ENCODE peak calls at places on chromosome 17, in nine cellular contexts. X, C, T, V, G, U, J, W and K are unnamed samples. For H3K36me3, the result is how much of the 10 kb centered on the place peaks cover.

GRCh38 chr17:74271281-74271680 is 2.8 kb upstream of the DNAI2 start:
- DNase-seq in U (no peak), V (no peak), G (no peak), T (no peak), J (no peak), X (no peak), C (no peak), W (no peak), K (peak)

GRCh38 chr17:55264640-55265298 is at the start of gene HLF:
- DNase-seq in X (peak), J (peak), T (peak), V (peak), W (peak), G (peak), U (peak), C (peak), K (peak)

GRCh38 chr17:68296217-68297140 is 5.2 kb downstream of the ARSG start:
- DNase-seq in T (no peak), W (no peak), U (peak), C (no peak), J (peak), G (peak), X (no peak), V (no peak), K (peak)

GRCh38 chr17:2397247-2398171 is 3.4 kb downstream of the MNT start:
- DNase-seq in G (no peak), X (no peak), T (no peak), W (peak), C (no peak), V (no peak), J (no peak), U (no peak), K (no peak)

GRCh38 chr17:58387834-58388233 is 29.5 kb downstream of the RNF43 start:
- DNase-seq in G (no peak), C (no peak), W (no peak), X (no peak), J (no peak), U (no peak), T (no peak), V (no peak), K (no peak)

GRCh38 chr17:65018612-65019290 is 37.8 kb downstream of the GNA13 start:
- DNase-seq in U (no peak), T (no peak), J (no peak), X (no peak), G (no peak), C (no peak), V (no peak), W (no peak), K (no peak)

GRCh38 chr17:32772453-32773025 is 104.4 kb downstream of the MYO1D start:
- DNase-seq in T (no peak), C (no peak), V (no peak), U (no peak), X (no peak), G (no peak), J (no peak), W (peak), K (no peak)

GRCh38 chr17:55584055-55584685 is 72.9 kb upstream of the SMIM36 start:
- DNase-seq in T (no peak), V (no peak), U (no peak), X (no peak), G (no peak), C (no peak), W (no peak), J (no peak), K (no peak)

GRCh38 chr17:6591599-6592158 is 35.3 kb upstream of the PITPNM3 start:
- DNase-seq in T (no peak), V (no peak), J (no peak), X (no peak), C (no peak), G (no peak), W (no peak), U (no peak), K (no peak)

GRCh38 chr17:2952174-2952845 is 111.1 kb downstream of the OR1D5 start:
- DNase-seq in G (no peak), V (no peak), X (no peak), W (no peak), T (no peak), C (no peak), U (no peak), J (no peak), K (no peak)

GRCh38 chr17:15377200-15377599 is 35.8 kb upstream of the TEKT3 start:
- DNase-seq in W (no peak), J (no peak), T (no peak), X (no peak), U (no peak), C (no peak), G (no peak), V (no peak), K (no peak)

GRCh38 chr17:50155115-50155819 is 4.8 kb upstream of the PPP1R9B start:
- DNase-seq in J (no peak), G (no peak), W (peak), U (no peak), T (no peak), V (peak), X (peak), C (no peak), K (peak)

GRCh38 chr17:36940313-36941264 is 3.3 kb downstream of the LHX1 start:
- DNase-seq in J (no peak), W (no peak), T (no peak), G (no peak), C (no peak), U (no peak), V (peak), X (no peak), K (peak)

DNA sequence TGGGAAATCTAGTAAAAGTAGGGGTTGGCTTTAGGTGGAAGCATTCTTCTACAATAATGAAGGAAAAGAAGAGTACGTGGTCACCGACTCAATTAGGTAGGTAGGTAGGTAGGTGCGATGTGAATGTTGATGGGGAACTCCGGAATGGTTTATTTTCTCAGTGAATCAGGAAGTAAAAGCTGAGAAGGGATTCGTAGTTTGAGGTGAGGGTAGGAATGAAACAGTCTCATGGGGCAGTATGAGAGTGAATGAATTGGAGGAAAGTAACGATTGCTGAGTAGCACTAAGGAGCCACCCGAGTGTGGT is 13.9 kb downstream of the PER1 start:
- DNase-seq in J (no peak), C (no peak), W (no peak), X (no peak), T (no peak), U (no peak), G (no peak), V (no peak), K (no peak)
- H3K4me3 ChIP-seq in J (peak), C (no peak), W (peak), X (peak), T (peak), U (peak), G (peak), V (no peak), K (peak)

GRCh38 chr17:5182597-5183409 is 8.9 kb downstream of the ZNF594 start:
- DNase-seq in G (no peak), U (no peak), V (no peak), J (no peak), X (no peak), T (no peak), W (no peak), C (no peak), K (no peak)
- H3K36me3 ChIP-seq in G (under half), U (under half), V (under half), J (under half), X (under half), T (under half), W (under half), C (under half), K (under half)

GRCh38 chr17:82889496-82890338 is 49.9 kb upstream of the ZNF750 start:
- DNase-seq in C (peak), U (no peak), W (peak), T (peak), G (no peak), X (no peak), J (no peak), V (no peak), K (peak)
- H3K4me3 ChIP-seq in C (no peak), U (no peak), W (no peak), T (no peak), G (no peak), X (no peak), J (no peak), V (no peak), K (no peak)

DNA sequence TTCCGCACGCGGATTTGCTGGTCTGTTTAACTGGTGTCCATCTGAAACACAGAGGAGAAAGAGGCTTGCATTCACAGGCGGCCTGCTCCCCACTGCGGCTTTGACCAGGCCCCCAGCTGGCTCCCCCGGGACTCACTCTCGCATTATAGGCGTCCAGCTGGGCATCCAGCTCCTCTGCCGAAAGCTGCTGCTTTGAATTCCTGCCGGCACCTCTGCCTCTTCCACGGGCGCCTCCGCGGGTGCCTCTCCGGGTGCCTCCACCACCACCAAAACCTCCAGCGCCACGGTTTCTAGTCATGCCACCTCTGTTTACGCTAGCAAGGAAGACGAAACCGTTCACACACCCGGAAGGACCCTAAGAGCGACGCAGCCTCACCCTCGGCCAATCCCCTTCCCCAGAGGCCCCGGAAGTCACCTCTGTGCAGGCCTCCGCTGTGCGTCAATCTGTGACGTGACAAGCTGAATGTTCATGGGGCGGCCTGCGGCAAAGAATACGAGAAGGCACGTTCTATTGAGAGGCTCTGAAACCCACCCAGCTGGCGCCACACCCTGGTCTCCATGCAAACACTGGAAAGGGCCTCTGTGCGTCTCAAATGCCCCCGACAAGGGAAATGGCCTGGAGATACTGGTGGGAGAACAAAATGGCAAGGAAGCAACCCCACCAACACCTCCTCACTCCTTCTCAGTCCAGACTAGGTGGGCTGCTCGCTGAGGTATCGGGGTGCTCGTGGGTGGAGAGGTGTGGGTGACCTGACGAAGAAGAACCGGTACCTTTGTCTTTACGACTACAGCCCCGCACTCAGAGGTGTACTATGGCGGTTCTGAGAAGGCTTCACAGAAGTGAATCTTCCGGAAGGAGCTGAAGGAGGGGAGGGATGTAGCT is 3.0 kb downstream of the ALYREF start:
- DNase-seq in G (no peak), W (no peak), C (no peak), V (no peak), J (no peak), U (no peak), X (no peak), T (no peak), K (peak)
- H3K36me3 ChIP-seq in G (under half), W (under half), C (under half), V (under half), J (under half), U (under half), X (under half), T (under half), K (under half)

GRCh38 chr17:48555183-48555615 is 10.3 kb upstream of the HOXB2 start:
- DNase-seq in J (no peak), W (no peak), T (no peak), C (no peak), U (no peak), V (no peak), G (no peak), X (no peak), K (peak)

GRCh38 chr17:48553190-48553547 is 8.3 kb upstream of the HOXB2 start:
- DNase-seq in J (no peak), W (no peak), C (no peak), X (no peak), G (no peak), V (no peak), U (no peak), T (no peak), K (no peak)

GRCh38 chr17:48552453-48553189 is 7.7 kb upstream of the HOXB2 start:
- DNase-seq in T (no peak), C (no peak), V (no peak), G (no peak), U (no peak), X (no peak), W (no peak), J (no peak), K (peak)

GRCh38 chr17:48554412-48555090 is 9.6 kb upstream of the HOXB2 start:
- DNase-seq in C (no peak), T (no peak), J (no peak), U (no peak), W (no peak), V (no peak), G (no peak), X (no peak), K (peak)

GRCh38 chr17:48553837-48554236 is 8.9 kb upstream of the HOXB2 start:
- DNase-seq in V (no peak), T (no peak), W (no peak), C (no peak), J (no peak), U (no peak), X (no peak), G (no peak), K (no peak)
- H3K4me3 ChIP-seq in V (peak), T (no peak), W (peak), C (no peak), J (no peak), U (no peak), X (peak), G (no peak), K (no peak)

DNA sequence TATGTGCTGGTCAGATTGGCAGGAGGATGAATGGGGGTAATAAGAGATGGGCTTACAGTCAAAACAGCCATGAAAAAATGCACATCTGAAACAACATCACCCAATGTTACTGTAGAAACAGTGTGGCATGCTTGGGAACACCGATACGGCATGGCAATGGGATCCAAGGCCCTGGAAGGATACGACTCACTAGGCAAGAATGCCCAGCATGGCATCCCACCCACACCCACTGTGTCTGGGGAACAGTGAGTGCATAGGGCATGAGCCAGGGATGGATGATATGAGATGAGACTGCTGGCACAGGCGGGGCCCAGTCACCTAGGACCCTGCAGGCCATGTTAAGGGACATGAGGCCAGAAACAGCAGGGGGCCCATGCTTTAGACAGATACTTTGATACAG is 11.5 kb downstream of the TRIM25 start:
- DNase-seq in C (no peak), W (no peak), J (no peak), T (no peak), V (peak), G (no peak), U (no peak), X (no peak), K (no peak)
- H3K36me3 ChIP-seq in C (half or more), W (under half), J (under half), T (under half), V (half or more), G (half or more), U (half or more), X (half or more), K (under half)

DNA sequence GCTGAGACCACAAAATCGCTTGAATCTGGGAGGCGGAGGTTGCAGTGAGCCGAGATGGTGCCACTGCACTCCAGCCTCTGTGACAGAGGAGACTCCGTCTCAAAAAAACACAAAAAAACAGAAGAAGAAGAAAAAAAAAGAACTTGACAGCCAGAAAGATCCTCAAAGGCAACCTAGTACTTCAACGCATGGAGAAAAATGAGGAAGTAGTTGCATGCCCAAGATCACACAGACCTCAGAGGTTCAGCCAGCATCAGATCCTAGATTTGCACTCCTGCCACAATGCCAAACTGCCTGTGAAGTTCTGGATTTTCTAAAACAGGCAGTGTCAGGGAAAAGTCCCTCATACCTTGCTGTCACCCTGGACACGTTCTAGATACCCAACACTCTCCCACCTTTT is 1.5 kb downstream of the ATPAF2 start:
- DNase-seq in G (no peak), T (no peak), V (no peak), C (no peak), J (no peak), W (no peak), U (no peak), X (no peak), K (no peak)
- H3K4me3 ChIP-seq in G (peak), T (no peak), V (no peak), C (no peak), J (no peak), W (no peak), U (no peak), X (no peak), K (no peak)

GRCh38 chr17:17152385-17152784 is 53.7 kb downstream of the PLD6 start:
- DNase-seq in C (peak), G (no peak), T (no peak), W (no peak), J (no peak), U (no peak), V (no peak), X (peak), K (no peak)
- H3K36me3 ChIP-seq in C (half or more), G (half or more), T (under half), W (half or more), J (under half), U (under half), V (half or more), X (half or more), K (under half)